ENCODE peak calls at places on chromosomes 3 and 15, in seven cellular contexts. One of them, this sample, is unnamed.

GRCh38 chr3:50510325-50510724 is 6.9 kb upstream of the CACNA2D2 start:
- DNase-seq in left ventricle myocardium inferior: no peak
- DNase-seq in KG1: no peak
- DNase-seq in iris pigment epithelial cell: no peak
- DNase-seq in NCI-H748 treated with DMSO at 0.1 percent for 48 hours: no peak
- DNase-seq in ACHN: no peak
- DNase-seq in left cardiac atrium: no peak
- DNase-seq in this sample: no peak

GRCh38 chr15:39270221-39270835 is 310.6 kb upstream of the THBS1 start:
- DNase-seq in left ventricle myocardium inferior: no peak
- DNase-seq in iris pigment epithelial cell: no peak
- DNase-seq in NCI-H748 treated with DMSO at 0.1 percent for 48 hours: no peak
- DNase-seq in KG1: no peak
- DNase-seq in left cardiac atrium: no peak
- DNase-seq in ACHN: no peak
- DNase-seq in this sample: no peak

GRCh38 chr15:61100512-61100911 is 128.6 kb downstream of the RORA start:
- DNase-seq in KG1: no peak
- DNase-seq in NCI-H748 treated with DMSO at 0.1 percent for 48 hours: no peak
- DNase-seq in iris pigment epithelial cell: no peak
- DNase-seq in left cardiac atrium: no peak
- DNase-seq in ACHN: no peak
- DNase-seq in left ventricle myocardium inferior: no peak
- DNase-seq in this sample: no peak

GRCh38 chr3:16512435-16513140 is 911 bp downstream of the RFTN1 start:
- DNase-seq in ACHN: peak; percentile 52
- DNase-seq in left cardiac atrium: peak; percentile 55
- DNase-seq in iris pigment epithelial cell: peak; percentile 49
- DNase-seq in NCI-H748 treated with DMSO at 0.1 percent for 48 hours: no peak
- DNase-seq in left ventricle myocardium inferior: peak; percentile 67
- DNase-seq in KG1: no peak
- DNase-seq in this sample: no peak

GRCh38 chr15:62790531-62790930 is 252.0 kb upstream of the TPM1 start:
- DNase-seq in left cardiac atrium: no peak
- DNase-seq in ACHN: no peak
- DNase-seq in NCI-H748 treated with DMSO at 0.1 percent for 48 hours: no peak
- DNase-seq in left ventricle myocardium inferior: no peak
- DNase-seq in iris pigment epithelial cell: no peak
- DNase-seq in KG1: no peak
- DNase-seq in this sample: no peak

GRCh38 chr3:151859905-151860304 is 13.5 kb upstream of the SUCNR1 start:
- DNase-seq in left cardiac atrium: no peak
- DNase-seq in left ventricle myocardium inferior: no peak
- DNase-seq in ACHN: no peak
- DNase-seq in NCI-H748 treated with DMSO at 0.1 percent for 48 hours: no peak
- DNase-seq in KG1: no peak
- DNase-seq in iris pigment epithelial cell: no peak
- DNase-seq in this sample: no peak

GRCh38 chr3:148903022-148903442 is 37.9 kb downstream of the CPA3 start:
- DNase-seq in ACHN: no peak
- DNase-seq in NCI-H748 treated with DMSO at 0.1 percent for 48 hours: no peak
- DNase-seq in KG1: no peak
- DNase-seq in iris pigment epithelial cell: peak; percentile 71
- DNase-seq in left ventricle myocardium inferior: no peak
- DNase-seq in left cardiac atrium: no peak
- DNase-seq in this sample: no peak

GRCh38 chr3:8848696-8849131 is 79.3 kb upstream of the OXTR start:
- DNase-seq in iris pigment epithelial cell: peak; percentile 83
- DNase-seq in left ventricle myocardium inferior: no peak
- DNase-seq in left cardiac atrium: no peak
- DNase-seq in NCI-H748 treated with DMSO at 0.1 percent for 48 hours: no peak
- DNase-seq in KG1: no peak
- DNase-seq in ACHN: no peak
- DNase-seq in this sample: no peak

GRCh38 chr3:100090669-100091005 is 23.7 kb downstream of the FILIP1L start:
- DNase-seq in left ventricle myocardium inferior: no peak
- DNase-seq in ACHN: no peak
- DNase-seq in iris pigment epithelial cell: no peak
- DNase-seq in KG1: no peak
- DNase-seq in left cardiac atrium: no peak
- DNase-seq in NCI-H748 treated with DMSO at 0.1 percent for 48 hours: no peak
- DNase-seq in this sample: no peak

GRCh38 chr15:75775296-75776074 is 62.8 kb upstream of the CSPG4 start:
- DNase-seq in KG1: no peak
- DNase-seq in ACHN: peak; percentile 13
- DNase-seq in left cardiac atrium: no peak
- DNase-seq in left ventricle myocardium inferior: no peak
- DNase-seq in iris pigment epithelial cell: no peak
- DNase-seq in NCI-H748 treated with DMSO at 0.1 percent for 48 hours: no peak
- DNase-seq in this sample: no peak

GRCh38 chr3:70813306-70813705 is 500.9 kb upstream of the MDFIC2 start:
- DNase-seq in iris pigment epithelial cell: no peak
- DNase-seq in left cardiac atrium: no peak
- DNase-seq in KG1: no peak
- DNase-seq in left ventricle myocardium inferior: no peak
- DNase-seq in NCI-H748 treated with DMSO at 0.1 percent for 48 hours: no peak
- DNase-seq in ACHN: no peak
- DNase-seq in this sample: no peak

GRCh38 chr3:60010778-60011177 is 961.0 kb upstream of the CFAP20DC start:
- DNase-seq in left ventricle myocardium inferior: no peak
- DNase-seq in iris pigment epithelial cell: no peak
- DNase-seq in ACHN: no peak
- DNase-seq in KG1: peak; percentile 54
- DNase-seq in left cardiac atrium: no peak
- DNase-seq in NCI-H748 treated with DMSO at 0.1 percent for 48 hours: no peak
- DNase-seq in this sample: no peak

GRCh38 chr15:72423256-72423655 is 25.2 kb downstream of the TMEM202 start:
- DNase-seq in KG1: no peak
- DNase-seq in ACHN: no peak
- DNase-seq in left ventricle myocardium inferior: no peak
- DNase-seq in left cardiac atrium: no peak
- DNase-seq in iris pigment epithelial cell: no peak
- DNase-seq in NCI-H748 treated with DMSO at 0.1 percent for 48 hours: no peak
- DNase-seq in this sample: no peak

GRCh38 chr15:58453931-58454793 is 22.4 kb downstream of the LIPC start:
- DNase-seq in NCI-H748 treated with DMSO at 0.1 percent for 48 hours: no peak
- DNase-seq in left ventricle myocardium inferior: no peak
- DNase-seq in left cardiac atrium: no peak
- DNase-seq in KG1: no peak
- DNase-seq in ACHN: no peak
- DNase-seq in iris pigment epithelial cell: no peak
- DNase-seq in this sample: no peak

GRCh38 chr3:170724599-170724998 is 138.7 kb upstream of the SLC7A14 start:
- DNase-seq in left ventricle myocardium inferior: no peak
- DNase-seq in ACHN: no peak
- DNase-seq in iris pigment epithelial cell: peak; percentile 91
- DNase-seq in KG1: no peak
- DNase-seq in NCI-H748 treated with DMSO at 0.1 percent for 48 hours: no peak
- DNase-seq in left cardiac atrium: peak; percentile 34
- DNase-seq in this sample: no peak

GRCh38 chr15:65626856-65627255 is 5.1 kb downstream of the SLC24A1 start:
- DNase-seq in left cardiac atrium: no peak
- DNase-seq in ACHN: no peak
- DNase-seq in iris pigment epithelial cell: no peak
- DNase-seq in left ventricle myocardium inferior: no peak
- DNase-seq in KG1: no peak
- DNase-seq in NCI-H748 treated with DMSO at 0.1 percent for 48 hours: no peak
- DNase-seq in this sample: no peak

GRCh38 chr15:93428807-93429351 is 339.9 kb upstream of the RGMA start:
- DNase-seq in left ventricle myocardium inferior: no peak
- DNase-seq in NCI-H748 treated with DMSO at 0.1 percent for 48 hours: no peak
- DNase-seq in iris pigment epithelial cell: no peak
- DNase-seq in left cardiac atrium: no peak
- DNase-seq in KG1: no peak
- DNase-seq in ACHN: no peak
- DNase-seq in this sample: no peak

GRCh38 chr15:27623149-27623548 is 476.0 kb downstream of the OCA2 start:
- DNase-seq in KG1: no peak
- DNase-seq in iris pigment epithelial cell: no peak
- DNase-seq in left ventricle myocardium inferior: no peak
- DNase-seq in NCI-H748 treated with DMSO at 0.1 percent for 48 hours: no peak
- DNase-seq in ACHN: no peak
- DNase-seq in left cardiac atrium: no peak
- DNase-seq in this sample: no peak

GRCh38 chr15:89837134-89837829 is 22.6 kb upstream of the ANPEP start:
- DNase-seq in left ventricle myocardium inferior: no peak
- DNase-seq in ACHN: no peak
- DNase-seq in iris pigment epithelial cell: peak; percentile 71
- DNase-seq in NCI-H748 treated with DMSO at 0.1 percent for 48 hours: no peak
- DNase-seq in KG1: no peak
- DNase-seq in left cardiac atrium: no peak
- DNase-seq in this sample: no peak

GRCh38 chr3:126528419-126528799 is 4.5 kb downstream of the CHST13 start:
- DNase-seq in ACHN: no peak
- DNase-seq in KG1: no peak
- DNase-seq in iris pigment epithelial cell: no peak
- DNase-seq in left ventricle myocardium inferior: no peak
- DNase-seq in NCI-H748 treated with DMSO at 0.1 percent for 48 hours: no peak
- DNase-seq in left cardiac atrium: peak; percentile 5
- DNase-seq in this sample: no peak

GRCh38 chr15:70165811-70166284 is 68.1 kb upstream of the TLE3 start:
- DNase-seq in left cardiac atrium: peak; percentile 70
- DNase-seq in left ventricle myocardium inferior: peak; percentile 80
- DNase-seq in ACHN: no peak
- DNase-seq in KG1: no peak
- DNase-seq in NCI-H748 treated with DMSO at 0.1 percent for 48 hours: no peak
- DNase-seq in iris pigment epithelial cell: no peak
- DNase-seq in this sample: no peak

GRCh38 chr3:127238602-127239001 is 45.7 kb downstream of the PRR23E start:
- DNase-seq in KG1: no peak
- DNase-seq in iris pigment epithelial cell: peak; percentile 11
- DNase-seq in NCI-H748 treated with DMSO at 0.1 percent for 48 hours: no peak
- DNase-seq in left ventricle myocardium inferior: no peak
- DNase-seq in ACHN: no peak
- DNase-seq in left cardiac atrium: no peak
- DNase-seq in this sample: no peak

GRCh38 chr3:132418916-132419315 is 1.6 kb downstream of the DNAJC13 start:
- DNase-seq in NCI-H748 treated with DMSO at 0.1 percent for 48 hours: no peak
- DNase-seq in iris pigment epithelial cell: peak; percentile 38
- DNase-seq in left ventricle myocardium inferior: no peak
- DNase-seq in ACHN: no peak
- DNase-seq in left cardiac atrium: no peak
- DNase-seq in KG1: no peak
- DNase-seq in this sample: no peak

GRCh38 chr3:31170932-31171670 is 276.6 kb upstream of the GADL1 start:
- DNase-seq in KG1: no peak
- DNase-seq in left ventricle myocardium inferior: no peak
- DNase-seq in iris pigment epithelial cell: peak; percentile 99
- DNase-seq in NCI-H748 treated with DMSO at 0.1 percent for 48 hours: no peak
- DNase-seq in ACHN: peak; percentile 1
- DNase-seq in left cardiac atrium: no peak
- DNase-seq in this sample: peak; percentile 22

GRCh38 chr3:59180006-59180405 is 130.2 kb upstream of the CFAP20DC start:
- DNase-seq in iris pigment epithelial cell: no peak
- DNase-seq in left cardiac atrium: no peak
- DNase-seq in NCI-H748 treated with DMSO at 0.1 percent for 48 hours: no peak
- DNase-seq in ACHN: no peak
- DNase-seq in KG1: no peak
- DNase-seq in left ventricle myocardium inferior: no peak
- DNase-seq in this sample: no peak

GRCh38 chr15:81098884-81099601 is 35.0 kb upstream of the CFAP161 start:
- DNase-seq in left cardiac atrium: peak; percentile 81
- DNase-seq in NCI-H748 treated with DMSO at 0.1 percent for 48 hours: no peak
- DNase-seq in iris pigment epithelial cell: no peak
- DNase-seq in left ventricle myocardium inferior: peak; percentile 51
- DNase-seq in ACHN: no peak
- DNase-seq in KG1: peak; percentile 39
- DNase-seq in this sample: no peak

GRCh38 chr3:129827765-129828164 is 65.7 kb downstream of the TMCC1 start:
- DNase-seq in left cardiac atrium: no peak
- DNase-seq in ACHN: no peak
- DNase-seq in NCI-H748 treated with DMSO at 0.1 percent for 48 hours: no peak
- DNase-seq in KG1: no peak
- DNase-seq in iris pigment epithelial cell: no peak
- DNase-seq in left ventricle myocardium inferior: no peak
- DNase-seq in this sample: no peak

GRCh38 chr15:45611305-45611704 is 23.5 kb upstream of the SQOR start:
- DNase-seq in left ventricle myocardium inferior: no peak
- DNase-seq in KG1: no peak
- DNase-seq in left cardiac atrium: no peak
- DNase-seq in iris pigment epithelial cell: peak; percentile 34
- DNase-seq in ACHN: peak; percentile 38
- DNase-seq in NCI-H748 treated with DMSO at 0.1 percent for 48 hours: no peak
- DNase-seq in this sample: peak; percentile 20

GRCh38 chr3:115245437-115245836 is 98.3 kb upstream of the ZBTB20 start:
- DNase-seq in left ventricle myocardium inferior: no peak
- DNase-seq in ACHN: peak; percentile 92
- DNase-seq in left cardiac atrium: peak; percentile 59
- DNase-seq in KG1: no peak
- DNase-seq in NCI-H748 treated with DMSO at 0.1 percent for 48 hours: no peak
- DNase-seq in iris pigment epithelial cell: peak; percentile 98
- DNase-seq in this sample: peak; percentile 49

GRCh38 chr15:68894208-68894607 is 36.1 kb upstream of the SPESP1 start:
- DNase-seq in iris pigment epithelial cell: no peak
- DNase-seq in left cardiac atrium: no peak
- DNase-seq in KG1: no peak
- DNase-seq in left ventricle myocardium inferior: no peak
- DNase-seq in NCI-H748 treated with DMSO at 0.1 percent for 48 hours: no peak
- DNase-seq in ACHN: no peak
- DNase-seq in this sample: no peak

GRCh38 chr3:72661115-72661457 is 187.2 kb downstream of the SHQ1 start:
- DNase-seq in iris pigment epithelial cell: peak; percentile 61
- DNase-seq in NCI-H748 treated with DMSO at 0.1 percent for 48 hours: no peak
- DNase-seq in ACHN: peak; percentile 66
- DNase-seq in left cardiac atrium: peak; percentile 68
- DNase-seq in KG1: no peak
- DNase-seq in left ventricle myocardium inferior: peak; percentile 69
- DNase-seq in this sample: peak; percentile 83

GRCh38 chr15:70407955-70408354 is 310.2 kb upstream of the TLE3 start:
- DNase-seq in KG1: no peak
- DNase-seq in NCI-H748 treated with DMSO at 0.1 percent for 48 hours: no peak
- DNase-seq in left cardiac atrium: no peak
- DNase-seq in iris pigment epithelial cell: no peak
- DNase-seq in ACHN: no peak
- DNase-seq in left ventricle myocardium inferior: no peak
- DNase-seq in this sample: no peak

GRCh38 chr15:70670680-70671079 is 92.7 kb downstream of the UACA start:
- DNase-seq in left cardiac atrium: no peak
- DNase-seq in ACHN: peak; percentile 3
- DNase-seq in iris pigment epithelial cell: no peak
- DNase-seq in NCI-H748 treated with DMSO at 0.1 percent for 48 hours: no peak
- DNase-seq in KG1: no peak
- DNase-seq in left ventricle myocardium inferior: no peak
- DNase-seq in this sample: peak; percentile 9

GRCh38 chr15:60212536-60212935 is 185.2 kb downstream of the ANXA2 start:
- DNase-seq in NCI-H748 treated with DMSO at 0.1 percent for 48 hours: no peak
- DNase-seq in KG1: no peak
- DNase-seq in left ventricle myocardium inferior: no peak
- DNase-seq in ACHN: peak; percentile 48
- DNase-seq in iris pigment epithelial cell: peak; percentile 21
- DNase-seq in left cardiac atrium: no peak
- DNase-seq in this sample: peak; percentile 45

GRCh38 chr15:31366169-31366734 is 39.6 kb downstream of the KLF13 start:
- DNase-seq in left cardiac atrium: no peak
- DNase-seq in NCI-H748 treated with DMSO at 0.1 percent for 48 hours: no peak
- DNase-seq in KG1: no peak
- DNase-seq in iris pigment epithelial cell: no peak
- DNase-seq in ACHN: no peak
- DNase-seq in left ventricle myocardium inferior: peak; percentile 64
- DNase-seq in this sample: no peak

GRCh38 chr3:33046521-33046920 is 50.4 kb downstream of the GLB1 start:
- DNase-seq in KG1: no peak
- DNase-seq in left ventricle myocardium inferior: no peak
- DNase-seq in NCI-H748 treated with DMSO at 0.1 percent for 48 hours: no peak
- DNase-seq in iris pigment epithelial cell: no peak
- DNase-seq in ACHN: no peak
- DNase-seq in left cardiac atrium: no peak
- DNase-seq in this sample: no peak

GRCh38 chr3:62159693-62160092 is 213.7 kb downstream of the FEZF2 start:
- DNase-seq in left cardiac atrium: peak; percentile 86
- DNase-seq in iris pigment epithelial cell: peak; percentile 70
- DNase-seq in KG1: no peak
- DNase-seq in ACHN: no peak
- DNase-seq in NCI-H748 treated with DMSO at 0.1 percent for 48 hours: no peak
- DNase-seq in left ventricle myocardium inferior: peak; percentile 77
- DNase-seq in this sample: no peak

GRCh38 chr3:44825264-44825925 is 36.3 kb upstream of the TMEM42 start:
- DNase-seq in KG1: no peak
- DNase-seq in left ventricle myocardium inferior: no peak
- DNase-seq in iris pigment epithelial cell: peak; percentile 82
- DNase-seq in NCI-H748 treated with DMSO at 0.1 percent for 48 hours: no peak
- DNase-seq in ACHN: peak; percentile 4
- DNase-seq in left cardiac atrium: no peak
- DNase-seq in this sample: no peak